ENCODE peak calls at places on chromosome 12, in nine cellular contexts. One of them, this sample, is unnamed.

GRCh38 chr12:2691340-2692111 is 103.2 kb upstream of the FKBP4 start:
- DNase-seq in right atrium auricular region: no peak
- DNase-seq in dorsolateral prefrontal cortex: no peak
- DNase-seq in prostate gland: no peak
- DNase-seq in transverse colon: peak
- DNase-seq in BJ: no peak
- DNase-seq in left ventricle myocardium inferior: no peak
- DNase-seq in HCT116: peak
- DNase-seq in vagina: peak
- DNase-seq in this sample: no peak

GRCh38 chr12:54405573-54405972 is 13.5 kb downstream of the ITGA5 start:
- DNase-seq in vagina: no peak
- DNase-seq in BJ: no peak
- DNase-seq in left ventricle myocardium inferior: no peak
- DNase-seq in dorsolateral prefrontal cortex: no peak
- DNase-seq in prostate gland: no peak
- DNase-seq in HCT116: no peak
- DNase-seq in right atrium auricular region: no peak
- DNase-seq in transverse colon: no peak
- DNase-seq in this sample: no peak

GRCh38 chr12:54296393-54297121 is 4.3 kb downstream of the NFE2 start:
- DNase-seq in BJ: no peak
- DNase-seq in dorsolateral prefrontal cortex: no peak
- DNase-seq in vagina: no peak
- DNase-seq in left ventricle myocardium inferior: no peak
- DNase-seq in prostate gland: no peak
- DNase-seq in transverse colon: no peak
- DNase-seq in right atrium auricular region: peak
- DNase-seq in HCT116: no peak
- DNase-seq in this sample: no peak

GRCh38 chr12:110224379-110225304 is 56.4 kb upstream of the ATP2A2 start:
- DNase-seq in transverse colon: no peak
- DNase-seq in vagina: no peak
- DNase-seq in BJ: peak
- DNase-seq in right atrium auricular region: no peak
- DNase-seq in HCT116: no peak
- DNase-seq in dorsolateral prefrontal cortex: no peak
- DNase-seq in prostate gland: peak
- DNase-seq in left ventricle myocardium inferior: no peak
- DNase-seq in this sample: peak

GRCh38 chr12:40864891-40865290 is 172.7 kb downstream of the CNTN1 start:
- DNase-seq in right atrium auricular region: no peak
- DNase-seq in prostate gland: no peak
- DNase-seq in dorsolateral prefrontal cortex: no peak
- DNase-seq in left ventricle myocardium inferior: no peak
- DNase-seq in HCT116: no peak
- DNase-seq in BJ: no peak
- DNase-seq in vagina: no peak
- DNase-seq in transverse colon: no peak
- DNase-seq in this sample: no peak

GRCh38 chr12:19665105-19665900 is 226.0 kb downstream of the AEBP2 start:
- DNase-seq in left ventricle myocardium inferior: no peak
- DNase-seq in vagina: no peak
- DNase-seq in dorsolateral prefrontal cortex: no peak
- DNase-seq in HCT116: no peak
- DNase-seq in BJ: no peak
- DNase-seq in transverse colon: no peak
- DNase-seq in prostate gland: no peak
- DNase-seq in right atrium auricular region: no peak
- DNase-seq in this sample: no peak

GRCh38 chr12:102441077-102441596 is 39.2 kb downstream of the IGF1 start:
- DNase-seq in transverse colon: no peak
- DNase-seq in BJ: no peak
- DNase-seq in vagina: no peak
- DNase-seq in right atrium auricular region: no peak
- DNase-seq in left ventricle myocardium inferior: no peak
- DNase-seq in HCT116: no peak
- DNase-seq in prostate gland: no peak
- DNase-seq in dorsolateral prefrontal cortex: no peak
- DNase-seq in this sample: no peak

GRCh38 chr12:85920324-85920947 is 46.3 kb downstream of the NTS start:
- DNase-seq in HCT116: peak
- DNase-seq in transverse colon: no peak
- DNase-seq in BJ: no peak
- DNase-seq in right atrium auricular region: no peak
- DNase-seq in dorsolateral prefrontal cortex: no peak
- DNase-seq in vagina: no peak
- DNase-seq in left ventricle myocardium inferior: no peak
- DNase-seq in prostate gland: no peak
- DNase-seq in this sample: peak

GRCh38 chr12:116366456-116366776 is 88.9 kb upstream of the MED13L start:
- DNase-seq in right atrium auricular region: no peak
- DNase-seq in HCT116: no peak
- DNase-seq in transverse colon: no peak
- DNase-seq in left ventricle myocardium inferior: no peak
- DNase-seq in dorsolateral prefrontal cortex: no peak
- DNase-seq in BJ: no peak
- DNase-seq in prostate gland: peak
- DNase-seq in vagina: no peak
- DNase-seq in this sample: no peak

GRCh38 chr12:18690653-18691052 is 47.2 kb downstream of the PLCZ1 start:
- DNase-seq in right atrium auricular region: no peak
- DNase-seq in dorsolateral prefrontal cortex: no peak
- DNase-seq in transverse colon: no peak
- DNase-seq in HCT116: peak
- DNase-seq in vagina: no peak
- DNase-seq in prostate gland: no peak
- DNase-seq in left ventricle myocardium inferior: no peak
- DNase-seq in BJ: peak
- DNase-seq in this sample: peak

GRCh38 chr12:113961921-113962710 is 4.0 kb downstream of the RBM19 start:
- DNase-seq in right atrium auricular region: no peak
- DNase-seq in prostate gland: no peak
- DNase-seq in dorsolateral prefrontal cortex: no peak
- DNase-seq in BJ: no peak
- DNase-seq in HCT116: no peak
- DNase-seq in left ventricle myocardium inferior: no peak
- DNase-seq in vagina: no peak
- DNase-seq in transverse colon: no peak
- DNase-seq in this sample: peak

DNA sequence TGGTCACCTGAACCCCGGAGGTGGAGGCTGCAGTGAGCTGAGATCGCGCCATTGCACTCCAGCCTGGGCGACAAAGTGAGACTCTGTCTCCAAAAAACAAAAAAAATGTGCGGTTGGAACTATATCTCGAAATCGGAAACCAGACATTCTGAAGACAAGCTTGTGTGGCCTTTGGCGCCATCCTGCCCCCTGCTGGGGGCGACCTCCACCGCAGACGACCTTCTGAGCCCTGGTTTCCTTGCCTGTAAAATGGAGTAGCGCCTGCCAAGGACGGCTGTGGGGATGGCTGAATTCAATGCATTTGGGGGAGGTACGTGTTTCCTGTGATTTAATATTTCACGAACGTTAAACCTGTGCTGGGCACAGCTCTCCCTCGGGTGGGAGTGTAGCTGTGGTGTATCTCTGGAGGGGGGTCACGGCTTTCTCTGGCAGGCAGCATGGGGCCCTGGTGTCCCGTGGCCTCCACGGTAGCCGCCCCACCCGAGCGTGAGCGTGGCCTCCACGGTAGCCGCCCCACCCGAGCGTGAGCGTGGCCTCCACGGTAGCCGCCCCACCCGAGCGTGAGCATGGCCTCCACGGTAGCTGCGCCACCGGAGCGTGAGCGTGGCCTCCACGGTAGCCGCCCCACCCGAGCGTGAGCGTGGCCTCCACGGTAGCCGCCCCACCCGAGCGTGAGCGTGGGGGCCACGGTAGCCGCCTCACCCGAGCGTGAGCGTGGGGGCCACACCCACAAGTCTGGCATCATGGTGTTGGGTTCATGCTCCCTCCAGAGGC is 55.3 kb downstream of the LRCOL1 start:
- DNase-seq in prostate gland: no peak
- DNase-seq in dorsolateral prefrontal cortex: no peak
- DNase-seq in BJ: no peak
- DNase-seq in HCT116: no peak
- DNase-seq in vagina: no peak
- DNase-seq in right atrium auricular region: no peak
- DNase-seq in transverse colon: no peak
- DNase-seq in left ventricle myocardium inferior: no peak
- DNase-seq in this sample: no peak
- TF ChIP-seq CTCF in prostate gland: no peak
- TF ChIP-seq CTCF in dorsolateral prefrontal cortex: peak
- TF ChIP-seq CTCF in BJ: peak
- TF ChIP-seq CTCF in HCT116: peak
- TF ChIP-seq CTCF in vagina: no peak
- TF ChIP-seq CTCF in right atrium auricular region: no peak
- TF ChIP-seq CTCF in transverse colon: no peak
- TF ChIP-seq CTCF in left ventricle myocardium inferior: peak
- TF ChIP-seq CTCF in this sample: peak

GRCh38 chr12:55933158-55933798 is 2.3 kb downstream of the DGKA start:
- DNase-seq in BJ: no peak
- DNase-seq in transverse colon: peak
- DNase-seq in vagina: no peak
- DNase-seq in right atrium auricular region: no peak
- DNase-seq in dorsolateral prefrontal cortex: no peak
- DNase-seq in HCT116: peak
- DNase-seq in left ventricle myocardium inferior: no peak
- DNase-seq in prostate gland: peak
- DNase-seq in this sample: no peak

GRCh38 chr12:55932546-55932919 is 1.6 kb downstream of the DGKA start:
- DNase-seq in HCT116: no peak
- DNase-seq in transverse colon: peak
- DNase-seq in right atrium auricular region: no peak
- DNase-seq in left ventricle myocardium inferior: no peak
- DNase-seq in dorsolateral prefrontal cortex: no peak
- DNase-seq in vagina: no peak
- DNase-seq in BJ: no peak
- DNase-seq in prostate gland: no peak
- DNase-seq in this sample: no peak

GRCh38 chr12:55934773-55935172 is 3.8 kb downstream of the DGKA start:
- DNase-seq in BJ: no peak
- DNase-seq in HCT116: no peak
- DNase-seq in prostate gland: no peak
- DNase-seq in transverse colon: no peak
- DNase-seq in dorsolateral prefrontal cortex: no peak
- DNase-seq in vagina: no peak
- DNase-seq in left ventricle myocardium inferior: no peak
- DNase-seq in right atrium auricular region: no peak
- DNase-seq in this sample: no peak

GRCh38 chr12:55934343-55934742 is 3.4 kb downstream of the DGKA start:
- DNase-seq in left ventricle myocardium inferior: no peak
- DNase-seq in prostate gland: no peak
- DNase-seq in dorsolateral prefrontal cortex: no peak
- DNase-seq in transverse colon: no peak
- DNase-seq in HCT116: no peak
- DNase-seq in right atrium auricular region: no peak
- DNase-seq in vagina: no peak
- DNase-seq in BJ: no peak
- DNase-seq in this sample: no peak

DNA sequence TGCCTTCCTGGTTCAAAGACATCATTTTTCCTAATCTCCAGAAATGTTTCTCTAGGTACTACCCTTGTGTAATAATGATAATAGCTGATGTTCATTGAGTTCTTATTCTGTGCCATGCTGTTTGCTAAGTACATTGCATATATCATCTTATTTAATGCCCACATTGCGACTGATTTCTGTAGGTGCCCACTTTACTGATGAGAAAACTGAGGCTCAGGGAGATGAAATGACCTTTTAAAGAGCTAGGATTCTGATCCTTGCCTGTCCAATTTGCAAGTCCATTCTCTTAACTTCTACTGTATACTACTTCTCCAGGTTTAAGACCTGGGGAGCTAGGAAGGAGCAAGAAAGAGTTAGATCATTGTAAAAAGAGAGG is 2.8 kb downstream of the DGKA start:
- DNase-seq in transverse colon: no peak
- DNase-seq in BJ: no peak
- DNase-seq in dorsolateral prefrontal cortex: no peak
- DNase-seq in HCT116: no peak
- DNase-seq in right atrium auricular region: no peak
- DNase-seq in left ventricle myocardium inferior: no peak
- DNase-seq in vagina: no peak
- DNase-seq in prostate gland: no peak
- DNase-seq in this sample: no peak
- H3K4me3 ChIP-seq in transverse colon: no peak
- H3K4me3 ChIP-seq in BJ: no peak
- H3K4me3 ChIP-seq in dorsolateral prefrontal cortex: no peak
- H3K4me3 ChIP-seq in HCT116: peak
- H3K4me3 ChIP-seq in right atrium auricular region: no peak
- H3K4me3 ChIP-seq in left ventricle myocardium inferior: no peak
- H3K4me3 ChIP-seq in vagina: no peak
- H3K4me3 ChIP-seq in prostate gland: no peak
- H3K4me3 ChIP-seq in this sample: no peak

DNA sequence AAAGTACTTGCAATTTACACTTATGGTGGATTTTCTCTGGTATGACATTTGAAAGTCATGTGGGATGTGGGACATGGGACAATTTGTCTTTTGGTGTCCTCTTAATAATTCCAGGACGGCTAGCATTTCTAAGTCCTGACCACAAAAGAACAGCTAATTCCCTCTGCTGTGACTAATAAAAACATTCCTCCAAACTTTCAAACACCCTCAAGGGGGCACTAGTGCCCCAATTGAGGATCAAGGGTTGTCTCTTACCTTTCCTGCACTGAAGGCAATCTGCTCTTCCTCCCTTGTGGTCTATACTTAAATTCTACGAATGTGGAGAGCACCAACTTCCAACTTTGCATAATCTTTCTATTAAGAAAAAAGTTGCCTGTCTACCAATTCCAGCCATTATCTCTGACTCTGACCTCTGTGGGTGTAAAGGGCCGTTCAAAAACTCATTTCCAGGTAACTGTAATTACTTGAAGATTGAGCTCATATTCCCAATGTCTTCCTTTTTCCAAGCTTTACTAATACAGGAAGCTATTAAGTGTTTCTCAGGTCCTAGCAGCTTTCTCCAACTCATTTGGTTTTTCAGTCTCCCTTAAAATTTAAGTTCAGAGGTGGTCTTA is 210.2 kb downstream of the PTPRO start:
- DNase-seq in vagina: no peak
- DNase-seq in right atrium auricular region: no peak
- DNase-seq in HCT116: peak
- DNase-seq in prostate gland: no peak
- DNase-seq in dorsolateral prefrontal cortex: no peak
- DNase-seq in left ventricle myocardium inferior: no peak
- DNase-seq in BJ: no peak
- DNase-seq in transverse colon: peak
- DNase-seq in this sample: peak
- TF ChIP-seq CTCF in vagina: no peak
- TF ChIP-seq CTCF in right atrium auricular region: peak
- TF ChIP-seq CTCF in HCT116: peak
- TF ChIP-seq CTCF in prostate gland: peak
- TF ChIP-seq CTCF in dorsolateral prefrontal cortex: peak
- TF ChIP-seq CTCF in left ventricle myocardium inferior: peak
- TF ChIP-seq CTCF in BJ: peak
- TF ChIP-seq CTCF in transverse colon: peak
- TF ChIP-seq CTCF in this sample: peak

DNA sequence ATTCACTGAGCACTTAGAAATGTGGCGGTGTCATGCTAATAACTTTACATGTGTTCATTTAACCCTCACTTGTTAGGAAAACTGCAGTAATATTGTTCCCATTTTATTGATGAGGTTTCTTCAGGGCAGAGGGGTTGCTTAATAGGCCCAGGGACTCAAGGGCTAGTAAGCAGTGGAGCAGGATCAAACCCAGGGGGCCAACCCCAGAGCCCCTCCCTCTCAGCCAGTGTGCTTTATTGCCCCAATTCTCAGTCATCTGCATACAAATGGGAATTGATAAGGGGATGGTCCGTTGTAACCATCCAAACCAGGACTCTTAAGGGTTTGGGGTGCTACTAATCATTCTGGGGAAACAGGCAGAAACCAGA is 142.8 kb upstream of the AMIGO2 start:
- DNase-seq in HCT116: no peak
- DNase-seq in left ventricle myocardium inferior: no peak
- DNase-seq in transverse colon: no peak
- DNase-seq in BJ: no peak
- DNase-seq in vagina: no peak
- DNase-seq in dorsolateral prefrontal cortex: no peak
- DNase-seq in prostate gland: no peak
- DNase-seq in right atrium auricular region: no peak
- DNase-seq in this sample: no peak
- H3K4me3 ChIP-seq in HCT116: no peak
- H3K4me3 ChIP-seq in left ventricle myocardium inferior: no peak
- H3K4me3 ChIP-seq in transverse colon: no peak
- H3K4me3 ChIP-seq in BJ: no peak
- H3K4me3 ChIP-seq in vagina: no peak
- H3K4me3 ChIP-seq in dorsolateral prefrontal cortex: no peak
- H3K4me3 ChIP-seq in prostate gland: no peak
- H3K4me3 ChIP-seq in right atrium auricular region: no peak
- H3K4me3 ChIP-seq in this sample: no peak